ENCODE peak calls at places on chromosome 5, in six cellular contexts. O is mucosa of gallbladder; X is amniotic stem cell; G is IMR-90; Z is effector memory CD8-positive, alpha-beta T cell; R is head of caudate nucleus. H is an unnamed sample.

GRCh38 chr5:164376840-164377239 is 871.4 kb downstream of the MAT2B start:
- DNase-seq in X (no peak), Z (no peak), G (no peak), O (no peak), R (no peak), H (no peak)

GRCh38 chr5:127878174-127878750 is 175.1 kb downstream of the CCDC192 start:
- DNase-seq in G (peak; percentile 57), X (no peak), O (peak; percentile 45), Z (no peak), R (no peak), H (peak; percentile 62)

GRCh38 chr5:156912869-156913268 is 50.2 kb downstream of the TIMD4 start:
- DNase-seq in O (no peak), R (no peak), Z (no peak), G (no peak), X (no peak), H (no peak)

GRCh38 chr5:176652136-176652535 is 4.9 kb downstream of the TSPAN17 start:
- DNase-seq in G (no peak), Z (no peak), O (no peak), R (no peak), X (no peak), H (no peak)

GRCh38 chr5:172798422-172799215 is 27.6 kb upstream of the DUSP1 start:
- DNase-seq in Z (no peak), R (no peak), G (peak; percentile 94), O (no peak), X (peak; percentile 70), H (no peak)

GRCh38 chr5:143913008-143913752 is 101.2 kb downstream of the HMHB1 start:
- DNase-seq in G (peak; percentile 91), X (peak; percentile 49), Z (no peak), R (no peak), O (no peak), H (no peak)

GRCh38 chr5:115415143-115415491 is 118.7 kb upstream of the CCDC112 start:
- DNase-seq in Z (no peak), O (peak; percentile 88), G (peak; percentile 82), X (no peak), R (no peak), H (no peak)

GRCh38 chr5:159906957-159907356 is 9.3 kb upstream of the ADRA1B start:
- DNase-seq in R (no peak), G (no peak), Z (no peak), X (no peak), O (peak; percentile 51), H (no peak)

GRCh38 chr5:31860726-31861432 is 221.9 kb downstream of the PDZD2 start:
- DNase-seq in X (no peak), O (no peak), Z (no peak), G (no peak), R (no peak), H (no peak)

GRCh38 chr5:151150484-151151262 is 6.9 kb downstream of the ANXA6 start:
- DNase-seq in O (peak; percentile 13), X (no peak), G (peak; percentile 47), R (peak; percentile 57), Z (peak; percentile 65), H (peak; percentile 29)